ENCODE peak calls at places on chromosomes 16 and 17, in five cellular contexts. C is CD8-positive, alpha-beta T cell; D is IMR-90; V is endothelial cell; L is A549. T is an unnamed sample.

GRCh38 chr16:87160218-87160617 is 157.0 kb downstream of the C16orf95 start:
- DNase-seq in C (no peak), D (no peak), L (no peak), V (no peak), T (no peak)

GRCh38 chr17:57120814-57121213 is 35.8 kb downstream of the AKAP1 start:
- DNase-seq in C (no peak), D (no peak), V (no peak), L (no peak), T (no peak)

GRCh38 chr16:28977703-28978641 is 3.4 kb downstream of the SPNS1 start:
- DNase-seq in D (no peak), V (no peak), L (no peak), C (peak; percentile 26), T (no peak)

GRCh38 chr17:62671553-62671952 is 44.1 kb downstream of the MRC2 start:
- DNase-seq in D (no peak), C (no peak), V (no peak), L (no peak), T (no peak)

GRCh38 chr16:53773150-53773846 is 69.3 kb downstream of the FTO start:
- DNase-seq in D (peak; percentile 79), V (peak; percentile 40), L (peak; percentile 83), C (no peak), T (peak; percentile 74)

GRCh38 chr16:59327894-59328293 is 593.8 kb upstream of the GOT2 start:
- DNase-seq in L (no peak), V (no peak), D (no peak), C (no peak), T (no peak)

GRCh38 chr17:47287639-47288038 is 34.0 kb downstream of the ITGB3 start:
- DNase-seq in V (no peak), L (no peak), C (no peak), D (no peak), T (no peak)

GRCh38 chr17:9231449-9232154 is 210.3 kb downstream of the NTN1 start:
- DNase-seq in V (no peak), C (no peak), D (no peak), L (no peak), T (no peak)

GRCh38 chr17:28381141-28381825 is 9.8 kb downstream of the SARM1 start:
- DNase-seq in D (no peak), V (peak; percentile 74), L (no peak), C (no peak), T (no peak)

GRCh38 chr16:87897563-87898505 is 28.5 kb upstream of the SLC7A5 start:
- DNase-seq in L (no peak), V (no peak), D (no peak), C (peak; percentile 57), T (no peak)

GRCh38 chr17:37791434-37791833 is 46.6 kb upstream of the HNF1B start:
- DNase-seq in D (peak; percentile 51), C (peak; percentile 30), L (peak; percentile 80), V (no peak), T (peak; percentile 62)

GRCh38 chr16:63652091-63652490 is 1469.8 kb downstream of the CDH11 start:
- DNase-seq in C (no peak), V (no peak), D (no peak), L (no peak), T (no peak)

GRCh38 chr17:71360301-71360700 is 760.5 kb upstream of the SOX9 start:
- DNase-seq in L (no peak), V (no peak), D (peak; percentile 22), C (no peak), T (no peak)

GRCh38 chr17:49146620-49147306 is 14.2 kb downstream of the B4GALNT2 start:
- DNase-seq in D (peak; percentile 100), L (peak; percentile 83), V (no peak), C (no peak), T (peak; percentile 99)

GRCh38 chr17:7824021-7824924 is 9.7 kb upstream of the KDM6B start:
- DNase-seq in C (no peak), D (no peak), V (no peak), L (no peak), T (no peak)

GRCh38 chr16:84502581-84502980 is 1.9 kb downstream of the MEAK7 start:
- DNase-seq in L (no peak), V (no peak), C (no peak), D (no peak), T (peak; percentile 21)

GRCh38 chr17:42118545-42118944 is 2.6 kb downstream of the KAT2A start:
- DNase-seq in V (peak; percentile 59), C (peak; percentile 56), L (peak; percentile 61), D (peak; percentile 25), T (no peak)

GRCh38 chr17:76598004-76598439 is 12.4 kb upstream of the ST6GALNAC2 start:
- DNase-seq in C (no peak), V (no peak), L (no peak), D (no peak), T (no peak)

GRCh38 chr16:87780385-87780989 is 14.7 kb upstream of the KLHDC4 start:
- DNase-seq in D (peak; percentile 38), L (no peak), C (peak; percentile 49), V (peak; percentile 28), T (no peak)

GRCh38 chr16:24701521-24701951 is 27.9 kb upstream of the TNRC6A start:
- DNase-seq in C (no peak), L (peak; percentile 48), V (no peak), D (peak; percentile 51), T (peak; percentile 25)

GRCh38 chr17:34726536-34727384 is 147.4 kb downstream of the TMEM132E start:
- DNase-seq in L (no peak), D (no peak), C (no peak), V (no peak), T (no peak)

GRCh38 chr16:73015612-73016487 is 32.1 kb downstream of the ZFHX3 start:
- DNase-seq in V (no peak), D (no peak), L (peak; percentile 37), C (no peak), T (no peak)

GRCh38 chr16:87581867-87582220 is 20.5 kb upstream of the JPH3 start:
- DNase-seq in D (peak; percentile 98), L (peak; percentile 90), V (no peak), C (no peak), T (peak; percentile 96)

DNA sequence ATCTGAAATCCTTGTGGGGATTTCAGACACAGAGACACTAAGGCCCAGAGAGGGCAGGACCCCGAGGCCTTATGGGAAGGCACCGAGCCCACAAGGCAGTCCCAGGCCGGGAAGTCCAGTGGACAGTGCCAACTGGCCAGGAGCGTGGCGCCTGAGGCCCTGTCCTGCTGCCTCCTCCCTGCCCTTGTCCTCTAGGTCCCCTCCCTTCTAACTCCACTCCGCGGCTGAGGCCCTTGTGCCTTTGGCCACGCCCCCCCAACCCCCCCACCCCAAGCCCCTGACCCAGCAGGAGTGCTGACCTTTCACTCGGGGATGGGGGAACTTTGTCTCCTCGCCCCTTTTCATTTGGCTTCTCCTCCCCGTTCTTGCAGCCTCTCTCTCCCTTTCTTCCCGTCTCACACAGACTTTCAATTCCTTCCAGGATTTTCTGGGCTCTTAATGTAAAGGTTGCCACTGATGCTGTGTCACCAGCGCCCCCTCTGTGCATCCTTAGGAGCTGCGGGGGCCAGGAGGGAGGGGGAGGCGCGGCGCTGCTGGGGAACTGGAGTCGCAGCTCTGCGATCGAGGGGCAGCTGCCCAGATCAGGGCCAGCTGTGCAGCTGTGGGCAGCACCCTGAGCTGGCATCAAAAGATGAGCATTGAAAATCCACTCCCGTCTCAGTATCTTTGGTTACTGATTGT is 29.1 kb downstream of the CRHR1 start:
- DNase-seq in V (peak; percentile 73), L (no peak), C (no peak), D (no peak), T (no peak)
- TF ChIP-seq CTCF in V (peak; percentile 49), L (no peak), C (no peak), D (peak; percentile 31), T (peak; percentile 43)

GRCh38 chr16:27169511-27170071 is 33.7 kb upstream of the KDM8 start:
- DNase-seq in D (peak; percentile 89), V (no peak), L (peak; percentile 68), C (peak; percentile 92), T (peak; percentile 97)
- TF ChIP-seq CTCF in D (peak; percentile 28), V (no peak), L (peak; percentile 22), C (no peak), T (peak; percentile 48)

GRCh38 chr16:2469399-2470233 is 1.5 kb upstream of the NTN3 start:
- DNase-seq in C (peak; percentile 12), V (no peak), D (no peak), L (no peak), T (no peak)

GRCh38 chr16:2467301-2468141 is 3.6 kb upstream of the NTN3 start:
- DNase-seq in C (peak; percentile 24), L (peak; percentile 60), D (peak; percentile 72), V (peak; percentile 32), T (peak; percentile 46)

GRCh38 chr16:2470234-2470601 is 879 bp upstream of the NTN3 start:
- DNase-seq in L (no peak), C (no peak), D (no peak), V (no peak), T (no peak)

GRCh38 chr16:2468142-2468724 is 2.9 kb upstream of the NTN3 start:
- DNase-seq in C (peak; percentile 34), L (no peak), D (peak; percentile 11), V (no peak), T (no peak)

GRCh38 chr16:2468725-2469398 is 2.2 kb upstream of the NTN3 start:
- DNase-seq in V (no peak), D (no peak), L (no peak), C (peak; percentile 14), T (no peak)
- TF ChIP-seq CTCF in V (no peak), D (no peak), L (no peak), C (no peak), T (no peak)

GRCh38 chr17:39194089-39194984 is 3.1 kb downstream of the CACNB1 start:
- DNase-seq in C (no peak), V (peak; percentile 56), D (peak; percentile 67), L (peak; percentile 73), T (peak; percentile 43)
- TF ChIP-seq CTCF in C (no peak), V (no peak), D (peak; percentile 62), L (peak; percentile 33), T (peak; percentile 72)

GRCh38 chr16:69889295-69889964 is 61.7 kb upstream of the CLEC18A start:
- DNase-seq in L (no peak), V (no peak), C (no peak), D (no peak), T (no peak)

GRCh38 chr16:69890114-69890890 is 60.8 kb upstream of the CLEC18A start:
- DNase-seq in V (peak; percentile 37), L (no peak), C (no peak), D (peak; percentile 42), T (no peak)

GRCh38 chr16:69885722-69886121 is 65.4 kb upstream of the CLEC18A start:
- DNase-seq in C (no peak), V (no peak), D (no peak), L (no peak), T (no peak)

GRCh38 chr16:69886726-69887125 is 64.4 kb upstream of the CLEC18A start:
- DNase-seq in D (no peak), C (no peak), L (no peak), V (no peak), T (no peak)

GRCh38 chr16:69888005-69888560 is 63.1 kb upstream of the CLEC18A start:
- DNase-seq in V (no peak), L (no peak), C (no peak), D (no peak), T (no peak)
- TF ChIP-seq CTCF in V (no peak), L (no peak), C (no peak), D (no peak), T (no peak)

DNA sequence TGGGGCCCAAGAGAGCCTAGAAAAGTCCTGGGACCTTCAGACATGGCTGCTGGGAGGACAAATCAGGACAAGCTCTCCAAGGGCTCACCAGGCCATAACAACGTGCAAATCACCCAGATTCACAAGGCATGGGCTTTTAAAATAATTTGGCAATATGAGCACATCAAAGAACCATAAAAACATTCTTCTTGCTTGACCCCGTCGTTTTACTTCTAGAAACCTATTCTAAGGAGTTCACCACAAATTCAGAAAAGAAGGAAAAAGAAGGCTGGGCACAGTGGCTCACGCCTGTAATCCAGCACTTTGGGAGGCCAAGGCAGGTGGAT is 12.1 kb upstream of the MT3 start:
- DNase-seq in L (no peak), V (no peak), C (no peak), D (no peak), T (no peak)
- TF ChIP-seq CTCF in L (no peak), V (no peak), C (no peak), D (no peak), T (peak; percentile 21)

T was measured in HFFc6.